ENCODE peak calls at places on chromosomes 16 and 17, in five cellular contexts. V is K562, B is H1, Q is GM12878, H is HepG2. E is an unnamed sample.

GRCh38 chr16:19528666-19529065 is 4.9 kb downstream of the CCP110 start:
- DNase-seq in V (no peak), B (no peak), Q (no peak), H (no peak), E (no peak)

GRCh38 chr16:50378417-50378816 is 9.6 kb upstream of the BRD7 start:
- DNase-seq in V (no peak), B (no peak), Q (no peak), H (no peak), E (no peak)

GRCh38 chr17:34236341-34236892 is 18.7 kb upstream of the CCL2 start:
- DNase-seq in V (no peak), B (no peak), Q (no peak), H (no peak), E (no peak)

GRCh38 chr16:12323007-12323699 is 346.6 kb downstream of the SNX29 start:
- DNase-seq in V (no peak), B (no peak), Q (peak; percentile 43), H (no peak), E (no peak)

GRCh38 chr17:52071712-52072111 is 86.8 kb downstream of the CA10 start:
- DNase-seq in V (no peak), B (no peak), Q (no peak), H (no peak), E (no peak)

GRCh38 chr17:79628861-79629547 is 18.2 kb upstream of the RBFOX3 start:
- DNase-seq in V (no peak), B (no peak), Q (no peak), H (no peak), E (no peak)

GRCh38 chr16:75264531-75264998 is 13.1 kb upstream of the BCAR1 start:
- DNase-seq in V (no peak), B (no peak), Q (no peak), H (no peak), E (no peak)

GRCh38 chr17:63171428-63172205 is 205.6 kb downstream of the TANC2 start:
- DNase-seq in V (no peak), B (no peak), Q (no peak), H (no peak), E (no peak)

GRCh38 chr16:71185366-71185765 is 45.2 kb downstream of the HYDIN start:
- DNase-seq in V (no peak), B (no peak), Q (no peak), H (no peak), E (no peak)

GRCh38 chr17:32928527-32929287 is 754 bp downstream of the TMEM98 start:
- DNase-seq in V (no peak), B (no peak), Q (no peak), H (no peak), E (no peak)

GRCh38 chr17:32929288-32929574 is 1.3 kb downstream of the TMEM98 start:
- DNase-seq in V (no peak), B (no peak), Q (no peak), H (no peak), E (no peak)

GRCh38 chr17:32926183-32926582 is 1.8 kb upstream of the TMEM98 start:
- DNase-seq in V (no peak), B (no peak), Q (no peak), H (no peak), E (no peak)

GRCh38 chr17:32927724-32928526 is at the start of gene TMEM98:
- DNase-seq in V (peak; percentile 84), B (no peak), Q (no peak), H (no peak), E (no peak)

GRCh38 chr17:32927201-32927723 is 691 bp upstream of the TMEM98 start:
- DNase-seq in V (no peak), B (no peak), Q (no peak), H (peak; percentile 76), E (no peak)
- TF ChIP-seq KDM1A in V (no peak), B (no peak), Q (no peak), H (peak; percentile 80), E (no peak)

DNA sequence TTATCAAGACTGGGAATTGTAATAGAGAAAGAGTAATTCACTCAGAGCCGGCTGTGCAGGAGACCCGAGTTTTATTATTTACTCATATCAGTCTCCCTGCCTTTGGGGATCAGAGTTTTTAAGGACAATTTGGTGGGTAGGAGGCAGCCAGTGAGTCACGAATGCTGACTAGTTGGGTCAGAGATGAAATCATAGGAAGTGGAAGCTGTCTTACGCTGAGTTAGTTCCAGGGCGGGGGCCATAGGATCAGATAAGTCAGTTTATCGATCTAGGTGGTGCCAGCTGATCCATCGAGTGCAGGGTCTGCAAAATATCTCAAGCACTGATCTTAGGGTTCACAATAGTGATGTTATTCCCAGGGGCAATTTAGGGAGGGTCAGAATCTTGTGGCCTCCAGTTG is 20.2 kb upstream of the GUCY2D start:
- DNase-seq in V (no peak), B (no peak), Q (no peak), H (no peak), E (no peak)
- TF ChIP-seq KDM1A in V (no peak), B (no peak), Q (no peak), H (no peak), E (no peak)

GRCh38 chr16:76268824-76269223 is 8.4 kb upstream of the CNTNAP4 start:
- DNase-seq in V (no peak), B (no peak), Q (peak; percentile 13), H (no peak), E (no peak)

DNA sequence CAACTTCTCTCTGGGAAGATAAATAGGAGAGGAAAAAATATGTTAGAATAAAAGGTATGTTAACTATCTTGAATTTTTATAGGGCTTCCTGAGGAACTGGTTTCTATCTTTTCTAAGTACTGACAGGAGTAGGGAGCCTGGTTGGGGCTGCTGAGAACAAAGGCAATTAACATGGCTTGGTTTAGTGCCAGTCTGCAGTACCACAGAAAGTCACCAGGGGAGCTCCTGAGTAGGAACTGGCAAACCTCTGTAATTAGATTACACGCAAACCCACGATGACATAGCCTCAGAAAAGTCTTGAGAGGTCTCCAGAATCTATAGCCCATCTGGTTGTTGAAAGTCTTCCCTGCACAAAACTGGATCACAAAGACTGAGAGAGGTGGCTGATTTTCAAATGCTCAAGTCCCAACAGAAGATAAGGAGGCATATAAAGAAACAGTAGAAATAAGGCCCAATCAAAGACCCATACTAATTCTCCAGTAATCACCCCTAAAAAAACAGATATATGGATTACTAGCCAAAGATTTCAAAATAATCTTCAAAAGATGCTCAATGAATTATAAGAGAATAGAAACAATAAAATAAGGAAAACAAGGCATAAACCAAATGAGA is 11.7 kb upstream of the CNTNAP4 start:
- DNase-seq in V (peak; percentile 27), B (peak; percentile 31), Q (no peak), H (peak; percentile 31), E (peak; percentile 3)
- TF ChIP-seq KDM1A in V (no peak), B (no peak), Q (no peak), H (no peak), E (no peak)

GRCh38 chr16:88078111-88078775 is 127.0 kb downstream of the BANP start:
- DNase-seq in V (no peak), B (no peak), Q (no peak), H (no peak), E (no peak)
- TF ChIP-seq KDM1A in V (no peak), B (no peak), Q (no peak), H (no peak), E (no peak)